ENCODE peak calls at places on chromosomes 16 and 17, in seven cellular contexts. One of them, this sample, is unnamed.

GRCh38 chr17:61009619-61010018 is 332.0 kb downstream of the BCAS3 start:
- DNase-seq in endothelial cell: no peak
- DNase-seq in head of caudate nucleus: no peak
- DNase-seq in stimulated activated CD4-positive, alpha-beta T cell treated with anti-CD3 and anti-CD28 coated beads, Interleukin-15, amount 100 ng/mL, for 1 hour: no peak
- DNase-seq in T-helper 1 cell: no peak
- DNase-seq in amygdala: no peak
- DNase-seq in T-helper 17 cell: no peak
- DNase-seq in this sample: no peak

GRCh38 chr17:74119960-74120359 is 83.5 kb upstream of the RPL38 start:
- DNase-seq in T-helper 17 cell: no peak
- DNase-seq in head of caudate nucleus: no peak
- DNase-seq in stimulated activated CD4-positive, alpha-beta T cell treated with anti-CD3 and anti-CD28 coated beads, Interleukin-15, amount 100 ng/mL, for 1 hour: no peak
- DNase-seq in endothelial cell: no peak
- DNase-seq in amygdala: no peak
- DNase-seq in T-helper 1 cell: no peak
- DNase-seq in this sample: no peak

GRCh38 chr17:14942511-14943185 is 322.5 kb downstream of the PMP22 start:
- DNase-seq in amygdala: no peak
- DNase-seq in head of caudate nucleus: no peak
- DNase-seq in stimulated activated CD4-positive, alpha-beta T cell treated with anti-CD3 and anti-CD28 coated beads, Interleukin-15, amount 100 ng/mL, for 1 hour: no peak
- DNase-seq in endothelial cell: no peak
- DNase-seq in T-helper 17 cell: no peak
- DNase-seq in T-helper 1 cell: no peak
- DNase-seq in this sample: no peak

GRCh38 chr16:87602821-87603683 is 744 bp downstream of the JPH3 start:
- DNase-seq in head of caudate nucleus: no peak
- DNase-seq in T-helper 1 cell: no peak
- DNase-seq in stimulated activated CD4-positive, alpha-beta T cell treated with anti-CD3 and anti-CD28 coated beads, Interleukin-15, amount 100 ng/mL, for 1 hour: no peak
- DNase-seq in amygdala: no peak
- DNase-seq in endothelial cell: peak
- DNase-seq in T-helper 17 cell: no peak
- DNase-seq in this sample: peak

GRCh38 chr17:58247511-58248363 is 9.4 kb downstream of the LPO start:
- DNase-seq in head of caudate nucleus: no peak
- DNase-seq in stimulated activated CD4-positive, alpha-beta T cell treated with anti-CD3 and anti-CD28 coated beads, Interleukin-15, amount 100 ng/mL, for 1 hour: no peak
- DNase-seq in T-helper 17 cell: no peak
- DNase-seq in endothelial cell: no peak
- DNase-seq in T-helper 1 cell: no peak
- DNase-seq in amygdala: no peak
- DNase-seq in this sample: no peak

GRCh38 chr16:1397779-1398178 is 16.7 kb downstream of the UNKL start:
- DNase-seq in endothelial cell: no peak
- DNase-seq in T-helper 1 cell: no peak
- DNase-seq in T-helper 17 cell: no peak
- DNase-seq in head of caudate nucleus: no peak
- DNase-seq in amygdala: no peak
- DNase-seq in stimulated activated CD4-positive, alpha-beta T cell treated with anti-CD3 and anti-CD28 coated beads, Interleukin-15, amount 100 ng/mL, for 1 hour: no peak
- DNase-seq in this sample: no peak

GRCh38 chr17:692116-692515 is 22.5 kb downstream of the VPS53 start:
- DNase-seq in head of caudate nucleus: no peak
- DNase-seq in endothelial cell: no peak
- DNase-seq in amygdala: no peak
- DNase-seq in T-helper 17 cell: no peak
- DNase-seq in T-helper 1 cell: no peak
- DNase-seq in stimulated activated CD4-positive, alpha-beta T cell treated with anti-CD3 and anti-CD28 coated beads, Interleukin-15, amount 100 ng/mL, for 1 hour: no peak
- DNase-seq in this sample: no peak

GRCh38 chr16:26644912-26645543 is 421.7 kb upstream of the C16orf82 start:
- DNase-seq in stimulated activated CD4-positive, alpha-beta T cell treated with anti-CD3 and anti-CD28 coated beads, Interleukin-15, amount 100 ng/mL, for 1 hour: no peak
- DNase-seq in T-helper 1 cell: no peak
- DNase-seq in T-helper 17 cell: no peak
- DNase-seq in head of caudate nucleus: no peak
- DNase-seq in endothelial cell: no peak
- DNase-seq in amygdala: no peak
- DNase-seq in this sample: no peak

GRCh38 chr17:80546267-80546666 is 1.6 kb downstream of the RPTOR start:
- DNase-seq in head of caudate nucleus: no peak
- DNase-seq in T-helper 17 cell: no peak
- DNase-seq in T-helper 1 cell: no peak
- DNase-seq in stimulated activated CD4-positive, alpha-beta T cell treated with anti-CD3 and anti-CD28 coated beads, Interleukin-15, amount 100 ng/mL, for 1 hour: no peak
- DNase-seq in amygdala: no peak
- DNase-seq in endothelial cell: no peak
- DNase-seq in this sample: no peak

GRCh38 chr16:75942901-75943300 is 216.6 kb upstream of the CPHXL start:
- DNase-seq in T-helper 17 cell: no peak
- DNase-seq in stimulated activated CD4-positive, alpha-beta T cell treated with anti-CD3 and anti-CD28 coated beads, Interleukin-15, amount 100 ng/mL, for 1 hour: no peak
- DNase-seq in endothelial cell: no peak
- DNase-seq in head of caudate nucleus: no peak
- DNase-seq in T-helper 1 cell: no peak
- DNase-seq in amygdala: no peak
- DNase-seq in this sample: no peak

GRCh38 chr17:74569392-74570003 is 2.2 kb upstream of the CD300H start:
- DNase-seq in amygdala: peak
- DNase-seq in head of caudate nucleus: peak
- DNase-seq in T-helper 17 cell: no peak
- DNase-seq in endothelial cell: no peak
- DNase-seq in stimulated activated CD4-positive, alpha-beta T cell treated with anti-CD3 and anti-CD28 coated beads, Interleukin-15, amount 100 ng/mL, for 1 hour: no peak
- DNase-seq in T-helper 1 cell: no peak
- DNase-seq in this sample: peak

GRCh38 chr17:56842577-56842976 is 8.6 kb downstream of the DGKE start:
- DNase-seq in amygdala: no peak
- DNase-seq in T-helper 17 cell: no peak
- DNase-seq in endothelial cell: no peak
- DNase-seq in T-helper 1 cell: no peak
- DNase-seq in head of caudate nucleus: no peak
- DNase-seq in stimulated activated CD4-positive, alpha-beta T cell treated with anti-CD3 and anti-CD28 coated beads, Interleukin-15, amount 100 ng/mL, for 1 hour: no peak
- DNase-seq in this sample: no peak

GRCh38 chr16:12925026-12925425 is 23.6 kb downstream of the SHISA9 start:
- DNase-seq in stimulated activated CD4-positive, alpha-beta T cell treated with anti-CD3 and anti-CD28 coated beads, Interleukin-15, amount 100 ng/mL, for 1 hour: no peak
- DNase-seq in T-helper 17 cell: no peak
- DNase-seq in head of caudate nucleus: no peak
- DNase-seq in amygdala: no peak
- DNase-seq in endothelial cell: no peak
- DNase-seq in T-helper 1 cell: no peak
- DNase-seq in this sample: no peak

GRCh38 chr16:78210305-78210704 is 110.9 kb downstream of the WWOX start:
- DNase-seq in amygdala: no peak
- DNase-seq in stimulated activated CD4-positive, alpha-beta T cell treated with anti-CD3 and anti-CD28 coated beads, Interleukin-15, amount 100 ng/mL, for 1 hour: no peak
- DNase-seq in endothelial cell: no peak
- DNase-seq in T-helper 1 cell: no peak
- DNase-seq in T-helper 17 cell: no peak
- DNase-seq in head of caudate nucleus: no peak
- DNase-seq in this sample: peak

GRCh38 chr17:2928294-2928890 is 132.2 kb downstream of the RAP1GAP2 start:
- DNase-seq in stimulated activated CD4-positive, alpha-beta T cell treated with anti-CD3 and anti-CD28 coated beads, Interleukin-15, amount 100 ng/mL, for 1 hour: no peak
- DNase-seq in endothelial cell: no peak
- DNase-seq in T-helper 1 cell: no peak
- DNase-seq in head of caudate nucleus: no peak
- DNase-seq in T-helper 17 cell: no peak
- DNase-seq in amygdala: no peak
- DNase-seq in this sample: no peak

GRCh38 chr16:57663436-57663835 is 4.7 kb upstream of the ADGRG3 start:
- DNase-seq in T-helper 1 cell: no peak
- DNase-seq in endothelial cell: no peak
- DNase-seq in head of caudate nucleus: no peak
- DNase-seq in amygdala: no peak
- DNase-seq in stimulated activated CD4-positive, alpha-beta T cell treated with anti-CD3 and anti-CD28 coated beads, Interleukin-15, amount 100 ng/mL, for 1 hour: no peak
- DNase-seq in T-helper 17 cell: no peak
- DNase-seq in this sample: no peak

GRCh38 chr16:27728691-27729090 is 178.7 kb downstream of the KATNIP start:
- DNase-seq in T-helper 1 cell: no peak
- DNase-seq in amygdala: no peak
- DNase-seq in endothelial cell: no peak
- DNase-seq in T-helper 17 cell: no peak
- DNase-seq in stimulated activated CD4-positive, alpha-beta T cell treated with anti-CD3 and anti-CD28 coated beads, Interleukin-15, amount 100 ng/mL, for 1 hour: no peak
- DNase-seq in head of caudate nucleus: peak
- DNase-seq in this sample: no peak

GRCh38 chr16:48383877-48384304 is 1.3 kb downstream of the SIAH1 start:
- DNase-seq in amygdala: no peak
- DNase-seq in head of caudate nucleus: no peak
- DNase-seq in endothelial cell: no peak
- DNase-seq in T-helper 1 cell: no peak
- DNase-seq in T-helper 17 cell: no peak
- DNase-seq in stimulated activated CD4-positive, alpha-beta T cell treated with anti-CD3 and anti-CD28 coated beads, Interleukin-15, amount 100 ng/mL, for 1 hour: no peak
- DNase-seq in this sample: peak

GRCh38 chr17:65595071-65595655 is 33.7 kb upstream of the AXIN2 start:
- DNase-seq in head of caudate nucleus: no peak
- DNase-seq in endothelial cell: no peak
- DNase-seq in T-helper 1 cell: no peak
- DNase-seq in stimulated activated CD4-positive, alpha-beta T cell treated with anti-CD3 and anti-CD28 coated beads, Interleukin-15, amount 100 ng/mL, for 1 hour: no peak
- DNase-seq in amygdala: no peak
- DNase-seq in T-helper 17 cell: no peak
- DNase-seq in this sample: no peak